ENCODE peak calls at places on chromosomes 11 and 22, in four cellular contexts. A is astrocyte of the spinal cord, U is lower leg skin, C is upper lobe of right lung. K is an unnamed sample.

GRCh38 chr11:70504246-70505020 is 106.1 kb downstream of the CTTN start:
- DNase-seq in U (no peak), A (no peak), C (peak; percentile 38), K (no peak)

GRCh38 chr22:22673099-22673498 is 28.7 kb downstream of the GGTLC2 start:
- DNase-seq in A (no peak), U (no peak), C (no peak), K (no peak)

GRCh38 chr11:95925011-95925410 is 1.1 kb upstream of the MTMR2 start:
- DNase-seq in A (peak; percentile 37), U (no peak), C (no peak), K (no peak)

GRCh38 chr22:17121235-17122195 is at the start of gene TMEM121B:
- DNase-seq in C (peak; percentile 82), U (peak; percentile 55), A (peak; percentile 39), K (peak; percentile 36)

GRCh38 chr22:24155597-24156145 is 25.6 kb upstream of the SUSD2 start:
- DNase-seq in C (peak; percentile 92), A (peak; percentile 71), U (peak; percentile 59), K (peak; percentile 25)

GRCh38 chr22:38191746-38192474 is 9.9 kb upstream of the MAFF start:
- DNase-seq in U (no peak), C (no peak), A (no peak), K (no peak)

GRCh38 chr11:14336507-14337503 is 22.2 kb downstream of the RRAS2 start:
- DNase-seq in C (no peak), A (peak; percentile 92), U (no peak), K (peak; percentile 98)

GRCh38 chr11:1233351-1234053 is 10.6 kb downstream of the MUC5B start:
- DNase-seq in U (no peak), A (no peak), C (peak; percentile 42), K (no peak)

GRCh38 chr11:19642185-19642591 is 70.4 kb upstream of the NAV2 start:
- DNase-seq in U (peak; percentile 44), C (no peak), A (no peak), K (no peak)

GRCh38 chr11:111440416-111441205 is 61.5 kb upstream of the POU2AF1 start:
- DNase-seq in U (no peak), C (no peak), A (no peak), K (no peak)

GRCh38 chr11:134510171-134510570 is 98.1 kb upstream of the B3GAT1 start:
- DNase-seq in A (no peak), C (no peak), U (no peak), K (no peak)

GRCh38 chr11:46050065-46050464 is 71.2 kb downstream of the PHF21A start:
- DNase-seq in A (peak; percentile 86), C (no peak), U (no peak), K (peak; percentile 71)

GRCh38 chr22:27401321-27401720 is 400.2 kb downstream of the MN1 start:
- DNase-seq in U (no peak), C (no peak), A (no peak), K (no peak)

GRCh38 chr11:125070699-125071254 is 7.7 kb downstream of the SLC37A2 start:
- DNase-seq in A (peak; percentile 31), C (peak; percentile 89), U (peak; percentile 77), K (peak; percentile 19)

GRCh38 chr11:65355776-65356393 is 1.3 kb downstream of the TIGD3 start:
- DNase-seq in C (peak; percentile 75), A (peak; percentile 36), U (no peak), K (peak; percentile 38)

DNA sequence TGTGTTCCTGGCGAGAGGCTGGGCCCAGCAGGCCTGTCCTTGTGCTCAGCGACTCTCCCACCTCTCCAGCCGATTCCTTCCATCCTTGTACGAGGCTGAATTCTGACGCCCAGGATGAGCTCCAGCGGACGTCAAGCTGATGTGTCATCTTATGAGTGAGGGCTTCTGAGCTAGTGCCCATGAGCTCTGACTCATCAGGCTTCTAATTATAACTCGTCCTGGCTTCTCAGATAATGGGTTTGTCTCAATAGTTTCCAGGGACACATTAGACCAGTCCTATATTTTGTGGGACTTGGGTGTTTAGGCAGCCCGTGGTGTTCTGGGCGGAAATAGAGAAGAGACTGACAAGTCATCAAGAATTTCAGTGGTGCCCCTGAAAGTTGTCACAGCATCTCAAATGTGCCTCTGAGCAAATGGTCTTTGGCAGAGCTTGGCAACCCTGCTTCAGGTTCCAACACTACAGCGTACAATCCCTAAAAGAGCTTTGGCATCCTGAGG is 108.2 kb upstream of the CD44 start:
- DNase-seq in C (no peak), U (peak; percentile 89), A (peak; percentile 97), K (peak; percentile 98)
- H3K4me3 ChIP-seq in C (no peak overlapping the region), U (no peak overlapping the region), A (no peak overlapping the region), K (no peak overlapping the region)

DNA sequence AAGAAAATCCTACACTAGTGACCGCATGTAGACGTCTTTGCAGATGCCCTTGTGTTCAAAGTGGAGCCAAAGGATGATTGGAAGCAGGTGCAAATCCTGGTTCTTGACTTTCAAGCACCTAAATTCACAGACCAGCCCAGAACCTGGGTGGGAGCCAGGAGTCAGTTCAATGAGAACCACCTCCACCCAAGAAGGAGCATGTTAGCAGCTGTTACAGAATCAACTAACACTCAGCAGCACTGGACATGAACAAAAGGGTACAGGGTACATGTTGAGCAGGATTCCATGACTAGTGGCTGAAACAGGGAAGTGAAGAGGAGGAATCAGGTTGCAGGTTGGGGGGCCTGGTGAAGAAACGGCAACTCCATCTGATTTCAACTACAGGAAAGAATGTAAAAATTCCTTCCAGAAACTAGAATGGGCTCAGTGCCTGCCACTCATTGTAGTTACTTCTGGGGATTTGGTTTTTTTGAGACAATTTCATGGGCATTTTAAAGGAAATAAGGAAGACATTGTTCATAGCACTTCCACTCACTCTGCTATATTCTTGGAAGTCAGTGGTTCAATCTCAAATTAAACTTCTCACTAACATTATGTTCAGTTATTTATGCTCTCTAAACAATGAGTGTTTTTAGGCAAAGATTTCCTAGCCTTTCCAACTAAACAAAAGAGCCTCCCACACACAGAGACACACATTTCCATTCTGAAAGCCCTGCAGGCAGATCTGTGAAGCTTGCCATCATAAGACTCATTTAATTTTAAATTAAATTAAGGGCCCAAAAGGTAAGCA is 173.3 kb downstream of the CADM1 start:
- DNase-seq in A (no peak), U (no peak), C (no peak), K (no peak)
- TF ChIP-seq CTCF in A (no peak), U (no peak), C (no peak), K (no peak)

GRCh38 chr11:129435499-129436245 is 60.0 kb downstream of the BARX2 start:
- DNase-seq in U (no peak), A (no peak), C (no peak), K (no peak)
- H3K4me3 ChIP-seq in U (no peak overlapping the region), A (no peak overlapping the region), C (no peak overlapping the region), K (no peak overlapping the region)

GRCh38 chr11:122754553-122755322 is 83.6 kb upstream of the CRTAM start:
- DNase-seq in C (no peak), A (no peak), U (no peak), K (no peak)
- TF ChIP-seq CTCF in C (peak; percentile 30), A (peak; percentile 43), U (no peak), K (peak; percentile 69)

DNA sequence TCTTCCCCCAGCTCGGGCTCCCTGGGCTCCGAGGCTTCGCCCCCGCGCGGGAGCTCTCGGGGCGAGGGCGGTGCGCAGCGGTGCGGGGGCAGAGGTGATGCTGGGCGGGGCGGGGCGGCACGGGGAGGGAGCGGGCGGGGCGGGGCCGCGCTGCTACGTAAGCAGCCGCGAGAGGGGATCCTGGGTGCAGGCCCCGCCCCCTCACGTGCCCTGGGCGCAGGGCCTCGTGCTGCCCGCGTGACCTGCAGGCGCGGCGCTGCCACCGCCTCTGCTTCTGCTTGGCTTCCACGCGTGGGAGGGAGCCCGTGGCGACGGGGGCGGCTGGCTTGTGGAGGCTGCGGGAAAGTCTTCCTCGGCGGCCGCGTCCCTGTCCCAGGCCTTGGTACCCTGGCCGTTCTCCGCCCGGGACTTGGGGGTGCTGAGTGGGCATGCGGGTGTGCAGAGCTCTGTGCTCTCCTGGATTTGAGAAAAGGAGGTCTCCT is 132.6 kb upstream of the HSD17B12 start:
- DNase-seq in A (no peak), U (no peak), C (no peak), K (no peak)
- H3K4me3 ChIP-seq in A (no peak overlapping the region), U (no peak overlapping the region), C (peak overlapping the region; percentile 26), K (no peak overlapping the region)

GRCh38 chr11:84993386-84993785 is 633.8 kb downstream of the DLG2 start:
- DNase-seq in U (no peak), C (no peak), A (no peak), K (no peak)
- TF ChIP-seq CTCF in U (no peak), C (no peak), A (peak; percentile 25), K (peak; percentile 58)

GRCh38 chr11:28759311-28759710 is 651.1 kb downstream of the METTL15 start:
- DNase-seq in A (peak; percentile 31), C (no peak), U (no peak), K (peak; percentile 70)

GRCh38 chr11:28757725-28758515 is 649.7 kb downstream of the METTL15 start:
- DNase-seq in C (no peak), A (peak; percentile 81), U (no peak), K (peak; percentile 88)

GRCh38 chr11:28760676-28761390 is 652.6 kb downstream of the METTL15 start:
- DNase-seq in A (peak; percentile 69), U (no peak), C (no peak), K (peak; percentile 41)

DNA sequence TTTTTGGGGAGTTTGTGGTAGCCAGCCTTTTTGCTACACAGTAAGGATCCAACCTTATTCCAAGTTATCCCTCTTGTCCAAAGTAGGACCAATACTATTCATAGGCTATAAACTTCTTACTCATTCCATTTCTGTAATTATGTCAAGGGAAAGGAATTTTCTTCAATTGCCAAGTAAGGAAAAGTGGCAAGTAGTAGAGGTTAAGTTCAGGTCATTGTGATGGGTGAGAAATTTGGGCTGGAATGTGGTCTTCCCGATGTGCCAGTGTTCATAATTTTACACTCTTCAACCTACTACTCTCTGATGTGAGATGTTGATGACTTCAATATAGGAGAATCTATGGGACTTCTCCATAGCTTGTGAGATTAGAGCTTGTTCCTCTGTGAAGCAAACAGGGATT is 648.8 kb downstream of the METTL15 start:
- DNase-seq in C (no peak), U (no peak), A (peak; percentile 79), K (peak; percentile 85)
- H3K4me3 ChIP-seq in C (no peak overlapping the region), U (no peak overlapping the region), A (no peak overlapping the region), K (no peak overlapping the region)

GRCh38 chr11:121292503-121293275 is at the start of gene SC5D:
- DNase-seq in C (peak; percentile 98), A (peak; percentile 95), U (peak; percentile 91), K (peak; percentile 87)
- TF ChIP-seq CTCF in C (no peak), A (no peak), U (no peak), K (no peak)

DNA sequence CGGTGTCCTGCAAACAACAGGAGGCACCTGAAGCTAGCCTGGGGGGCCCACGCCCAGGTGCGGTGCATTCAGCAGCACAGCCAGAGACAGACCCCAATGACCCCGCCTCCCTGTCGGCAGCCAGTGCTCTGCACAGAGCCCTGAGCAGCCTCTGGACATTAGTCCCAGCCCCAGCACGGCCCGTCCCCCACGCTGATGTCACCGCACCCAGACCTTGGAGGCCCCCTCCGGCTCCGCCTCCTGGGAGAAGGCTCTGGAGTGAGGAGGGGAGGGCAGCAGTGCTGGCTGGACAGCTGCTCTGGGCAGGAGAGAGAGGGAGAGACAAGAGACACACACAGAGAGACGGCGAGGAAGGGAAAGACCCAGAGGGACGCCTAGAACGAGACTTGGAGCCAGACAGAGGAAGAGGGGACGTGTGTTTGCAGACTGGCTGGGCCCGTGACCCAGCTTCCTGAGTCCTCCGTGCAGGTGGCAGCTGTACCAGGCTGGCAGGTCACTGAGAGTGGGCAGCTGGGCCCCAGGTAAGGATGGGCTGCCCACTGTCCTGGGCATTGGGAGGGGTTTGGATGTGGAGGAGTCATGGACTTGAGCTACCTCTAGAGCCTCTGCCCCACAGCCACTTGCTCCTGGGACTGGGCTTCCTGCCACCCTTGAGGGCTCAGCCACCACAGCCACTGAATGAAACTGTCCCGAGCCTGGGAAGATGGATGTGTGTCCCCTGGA is at the start of gene MYO7A:
- DNase-seq in U (no peak), C (peak; percentile 73), A (no peak), K (peak; percentile 33)
- H3K4me3 ChIP-seq in U (no peak within 1 kb of the TSS), C (peak within 1 kb of the TSS; percentile 30), A (peak within 1 kb of the TSS; percentile 35), K (peak within 1 kb of the TSS; percentile 51)

K was measured in brain microvascular endothelial cell.